ENCODE peak calls at places on chromosomes 6 and 20, in four cellular contexts. J, V, I and O are unnamed samples.

GRCh38 chr6:107237992-107238660 is 122.8 kb upstream of the BEND3 start:
- DNase-seq in J (no peak), V (no peak), I (no peak), O (no peak)

GRCh38 chr20:17662333-17663039 is 19.6 kb downstream of the RRBP1 start:
- DNase-seq in J (no peak), V (no peak), I (no peak), O (no peak)

GRCh38 chr6:110874880-110875547 is 429 bp downstream of the AMD1 start:
- DNase-seq in J (no peak), V (no peak), I (no peak), O (no peak)

GRCh38 chr20:367486-367887 is 13.1 kb upstream of the TRIB3 start:
- DNase-seq in J (no peak), V (no peak), I (no peak), O (no peak)

GRCh38 chr6:11270030-11271027 is 37.9 kb upstream of the NEDD9 start:
- DNase-seq in J (no peak), V (no peak), I (no peak), O (no peak)

GRCh38 chr6:154683756-154684523 is 49.3 kb upstream of the SCAF8 start:
- DNase-seq in J (no peak), V (peak; percentile 41), I (no peak), O (no peak)

GRCh38 chr20:33516882-33517281 is 27.0 kb downstream of the CBFA2T2 start:
- DNase-seq in J (no peak), V (no peak), I (no peak), O (no peak)

GRCh38 chr6:72739368-72739779 is 117.5 kb downstream of the KCNQ5 start:
- DNase-seq in J (no peak), V (peak; percentile 49), I (no peak), O (no peak)

GRCh38 chr20:2914160-2914559 is 40.9 kb downstream of the PTPRA start:
- DNase-seq in J (no peak), V (no peak), I (no peak), O (no peak)

GRCh38 chr20:5183731-5184474 is 57.1 kb downstream of the CDS2 start:
- DNase-seq in J (no peak), V (no peak), I (no peak), O (no peak)

GRCh38 chr6:31887173-31887572 is 8.4 kb upstream of the SLC44A4 start:
- DNase-seq in J (no peak), V (no peak), I (no peak), O (no peak)

GRCh38 chr6:82045965-82046756 is 201.4 kb downstream of the IBTK start:
- DNase-seq in J (no peak), V (no peak), I (no peak), O (no peak)

GRCh38 chr6:37038297-37039198 is 33.1 kb downstream of the FGD2 start:
- DNase-seq in J (no peak), V (no peak), I (no peak), O (no peak)

GRCh38 chr6:162900503-162900902 is 172.7 kb downstream of the PACRG start:
- DNase-seq in J (no peak), V (no peak), I (no peak), O (no peak)

GRCh38 chr6:160121981-160122380 is 366 bp downstream of the SLC22A1 start:
- DNase-seq in J (no peak), V (no peak), I (no peak), O (no peak)

GRCh38 chr6:36038120-36038876 is 10.7 kb downstream of the MAPK14 start:
- DNase-seq in J (no peak), V (no peak), I (no peak), O (no peak)

GRCh38 chr6:108588586-108588985 is 27.9 kb downstream of the FOXO3 start:
- DNase-seq in J (no peak), V (no peak), I (peak; percentile 34), O (no peak)

GRCh38 chr6:108587258-108588059 is 26.7 kb downstream of the FOXO3 start:
- DNase-seq in J (no peak), V (no peak), I (no peak), O (no peak)

GRCh38 chr6:108585921-108586320 is 25.2 kb downstream of the FOXO3 start:
- DNase-seq in J (no peak), V (no peak), I (no peak), O (no peak)

GRCh38 chr6:108591040-108591816 is 30.5 kb downstream of the FOXO3 start:
- DNase-seq in J (no peak), V (no peak), I (no peak), O (no peak)

DNA sequence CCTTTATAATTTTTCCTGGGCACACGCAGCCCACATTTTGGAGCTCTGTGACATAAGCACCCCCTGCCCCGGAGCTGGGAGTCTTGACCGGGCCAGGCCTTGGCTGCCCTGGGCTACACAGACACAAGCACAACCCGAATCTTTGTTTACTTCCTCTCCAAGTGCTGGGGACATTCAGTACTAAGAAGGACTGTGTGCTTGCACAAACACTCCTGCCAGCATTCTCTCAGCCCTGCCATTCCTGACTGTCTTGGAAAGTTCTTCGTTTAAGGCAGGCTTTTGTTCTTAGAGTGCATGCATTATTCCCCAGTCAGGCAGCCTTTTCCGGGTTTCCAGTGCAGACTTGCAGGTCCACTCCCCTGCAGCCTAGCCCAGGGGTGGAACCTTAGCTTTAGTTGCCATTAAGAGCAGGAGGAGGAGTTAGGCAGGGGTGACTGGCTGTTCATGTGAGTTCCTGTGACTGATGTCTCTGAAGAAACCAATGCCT is 28.6 kb downstream of the FOXO3 start:
- DNase-seq in J (peak; percentile 76), V (no peak), I (peak; percentile 91), O (peak; percentile 77)
- TF ChIP-seq CREB1 in J (no peak), V (no peak), I (no peak), O (no peak)

DNA sequence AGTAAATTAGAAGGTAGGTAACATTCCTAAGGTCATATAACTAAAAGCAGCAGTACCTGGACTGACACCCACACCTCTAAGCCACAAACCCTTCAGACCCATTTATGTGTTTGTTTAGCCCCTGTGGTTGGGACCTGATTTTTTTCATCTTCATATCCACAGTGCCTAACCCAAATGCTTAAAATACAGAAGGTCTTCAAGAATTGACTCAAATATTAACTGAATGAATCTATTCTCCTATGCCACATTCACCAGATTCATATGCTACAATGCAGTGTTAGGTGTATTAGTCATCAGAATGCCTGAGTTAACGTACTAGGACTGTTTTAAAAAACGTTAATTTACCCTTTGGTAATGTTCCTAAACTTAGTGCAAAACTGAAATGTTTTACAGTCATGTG is 124.8 kb downstream of the AHI1 start:
- DNase-seq in J (no peak), V (no peak), I (no peak), O (no peak)
- TF ChIP-seq CREB1 in J (no peak), V (no peak), I (no peak), O (no peak)

GRCh38 chr6:13800615-13801014 is 13.7 kb downstream of the MCUR1 start:
- DNase-seq in J (no peak), V (no peak), I (no peak), O (no peak)

GRCh38 chr6:13796781-13797180 is 17.6 kb downstream of the MCUR1 start:
- DNase-seq in J (no peak), V (no peak), I (no peak), O (no peak)

GRCh38 chr6:13794184-13794583 is 20.2 kb downstream of the MCUR1 start:
- DNase-seq in J (no peak), V (peak; percentile 63), I (no peak), O (no peak)

GRCh38 chr6:13795041-13795748 is 19.2 kb downstream of the MCUR1 start:
- DNase-seq in J (peak; percentile 84), V (peak; percentile 71), I (peak; percentile 89), O (peak; percentile 91)
- TF ChIP-seq CREB1 in J (no peak), V (peak; percentile 29), I (no peak), O (no peak)

GRCh38 chr20:10984899-10985298 is 311.1 kb upstream of the JAG1 start:
- DNase-seq in J (no peak), V (no peak), I (no peak), O (no peak)

GRCh38 chr20:10986586-10986985 is 312.8 kb upstream of the JAG1 start:
- DNase-seq in J (no peak), V (no peak), I (no peak), O (no peak)

GRCh38 chr20:10984294-10984693 is 310.5 kb upstream of the JAG1 start:
- DNase-seq in J (no peak), V (no peak), I (no peak), O (no peak)

GRCh38 chr20:10985536-10985935 is 311.7 kb upstream of the JAG1 start:
- DNase-seq in J (no peak), V (no peak), I (no peak), O (no peak)

DNA sequence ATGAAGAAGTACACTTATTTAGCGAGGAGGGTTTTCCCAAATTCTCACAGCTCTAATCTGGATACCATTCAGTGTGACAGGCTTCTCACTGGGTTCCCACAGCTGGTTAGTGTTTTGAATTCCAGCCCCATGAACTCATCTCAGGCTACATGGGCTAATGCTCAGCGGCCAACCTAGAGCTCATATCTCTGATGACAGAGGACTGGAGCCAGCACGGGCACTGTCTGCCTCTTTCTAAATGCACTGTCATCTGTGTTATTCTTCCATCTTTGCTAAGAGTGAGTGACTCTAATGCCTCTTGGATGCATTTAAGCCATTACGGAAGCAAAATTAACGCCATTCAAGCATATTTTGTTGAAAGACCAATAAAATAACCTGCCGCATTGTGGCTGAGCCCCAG is 308.9 kb upstream of the JAG1 start:
- DNase-seq in J (no peak), V (no peak), I (no peak), O (no peak)
- TF ChIP-seq CREB1 in J (no peak), V (no peak), I (no peak), O (no peak)

GRCh38 chr20:34927736-34928135 is 27.9 kb downstream of the GSS start:
- DNase-seq in J (no peak), V (no peak), I (no peak), O (no peak)
- TF ChIP-seq CREB1 in J (no peak), V (no peak), I (no peak), O (no peak)